ENCODE peak calls at places on chromosomes 12 and 14, in seven cellular contexts. H is endothelial cell; Y is GM03348; L is fibroblast of gingiva; J is mucosa of gallbladder; T is C1 segment of cervical spinal cord; P is stimulated activated CD4-positive, alpha-beta T cell treated with anti-CD3 and anti-CD28 coated beads, Interleukin-15, amount 100 ng/mL, for 24 hours. G is an unnamed sample.

GRCh38 chr12:43861015-43861846 is 25.4 kb downstream of the TMEM117 start:
- DNase-seq in L (no peak), P (no peak), T (no peak), J (no peak), H (no peak), Y (no peak), G (no peak)

GRCh38 chr12:84542289-84542688 is 370.3 kb downstream of the SLC6A15 start:
- DNase-seq in T (no peak), J (no peak), Y (peak; percentile 6), L (no peak), H (no peak), P (no peak), G (no peak)

GRCh38 chr14:54348001-54348611 is 48.7 kb upstream of the CDKN3 start:
- DNase-seq in H (peak; percentile 46), L (peak; percentile 19), Y (peak; percentile 59), P (no peak), J (no peak), T (no peak), G (peak; percentile 53)

GRCh38 chr12:97464241-97465011 is 1.8 kb downstream of the RMST start:
- DNase-seq in H (no peak), P (no peak), T (no peak), Y (no peak), J (no peak), L (no peak), G (no peak)

GRCh38 chr12:124525455-124525854 is 42.0 kb downstream of the NCOR2 start:
- DNase-seq in Y (no peak), T (no peak), H (no peak), P (no peak), J (no peak), L (peak; percentile 77), G (no peak)

GRCh38 chr12:48019639-48020265 is 15.5 kb upstream of the COL2A1 start:
- DNase-seq in L (no peak), T (no peak), H (no peak), P (no peak), Y (no peak), J (no peak), G (no peak)

GRCh38 chr12:67981236-67982164 is 7.7 kb upstream of the IFNG-AS1 start:
- DNase-seq in L (peak; percentile 83), Y (peak; percentile 73), T (no peak), J (no peak), H (no peak), P (peak; percentile 9), G (no peak)

GRCh38 chr14:35821546-35822411 is 4.4 kb upstream of the BRMS1L start:
- DNase-seq in L (peak; percentile 24), Y (peak; percentile 58), J (no peak), P (peak; percentile 17), T (no peak), H (peak; percentile 36), G (peak; percentile 44)

GRCh38 chr12:6553051-6553868 is 2.6 kb downstream of the IFFO1 start:
- DNase-seq in P (no peak), Y (peak; percentile 73), T (peak; percentile 35), H (no peak), J (no peak), L (peak; percentile 99), G (no peak)

GRCh38 chr14:92225731-92226130 is 97.2 kb upstream of the SLC24A4 start:
- DNase-seq in P (no peak), H (no peak), L (no peak), Y (no peak), T (no peak), J (no peak), G (no peak)

GRCh38 chr14:66395300-66395699 is 90.9 kb upstream of the CCDC196 start:
- DNase-seq in J (no peak), L (no peak), P (no peak), Y (no peak), H (no peak), T (no peak), G (peak; percentile 68)

GRCh38 chr12:52415870-52416750 is 10.0 kb upstream of the KRT82 start:
- DNase-seq in L (peak; percentile 75), Y (peak; percentile 54), T (no peak), J (peak; percentile 69), P (no peak), H (no peak), G (no peak)

GRCh38 chr12:48105321-48105866 is 485 bp downstream of the SENP1 start:
- DNase-seq in T (no peak), L (no peak), H (no peak), Y (peak; percentile 5), J (no peak), P (peak; percentile 58), G (peak; percentile 74)

GRCh38 chr14:87566986-87567385 is 426.0 kb downstream of the GALC start:
- DNase-seq in P (no peak), L (no peak), T (no peak), Y (no peak), J (no peak), H (no peak), G (no peak)

GRCh38 chr12:108854055-108854452 is 3.3 kb downstream of the SSH1 start:
- DNase-seq in H (no peak), P (no peak), Y (peak; percentile 64), T (no peak), L (peak; percentile 94), J (peak; percentile 26), G (peak; percentile 47)

GRCh38 chr14:69542311-69542710 is 32.4 kb downstream of the CCDC177 start:
- DNase-seq in J (no peak), P (no peak), L (no peak), H (no peak), Y (no peak), T (no peak), G (no peak)

GRCh38 chr12:109678732-109679131 is 34.9 kb upstream of the FAM222A start:
- DNase-seq in J (no peak), H (no peak), Y (no peak), P (no peak), L (no peak), T (no peak), G (no peak)

G was measured in GM12865.